ENCODE peak calls at places on chromosomes 2 and 18, in nine cellular contexts. W, O, Q, M, L, U, C, Y and B are unnamed samples.

GRCh38 chr2:100857915-100858314 is 38.0 kb downstream of the NPAS2 start:
- DNase-seq in U (peak), Y (no peak), Q (no peak), O (peak), C (no peak), M (peak), L (no peak), W (peak), B (no peak)

GRCh38 chr2:214069254-214069653 is 341.6 kb upstream of the VWC2L start:
- DNase-seq in Y (no peak), L (no peak), O (peak), M (peak), Q (no peak), U (peak), C (peak), W (peak), B (no peak)

GRCh38 chr2:153477641-153478288 is 797 bp downstream of the RPRM start:
- DNase-seq in Q (no peak), W (no peak), C (no peak), U (no peak), O (no peak), L (peak), Y (no peak), M (no peak), B (peak)

GRCh38 chr2:47653909-47654789 is 128.8 kb upstream of the MSH6 start:
- DNase-seq in M (no peak), W (peak), C (no peak), L (peak), O (no peak), U (no peak), Q (no peak), Y (peak), B (no peak)

GRCh38 chr2:182904844-182905243 is 38.4 kb upstream of the FRZB start:
- DNase-seq in Y (no peak), W (no peak), U (no peak), L (no peak), C (no peak), M (no peak), O (no peak), Q (no peak), B (no peak)

GRCh38 chr2:188765522-188765921 is 208.7 kb upstream of the COL3A1 start:
- DNase-seq in C (no peak), L (peak), O (peak), Q (no peak), U (peak), W (peak), Y (no peak), M (peak), B (no peak)

GRCh38 chr18:27239669-27240068 is 54.6 kb upstream of the CHST9 start:
- DNase-seq in U (no peak), Y (no peak), O (no peak), M (no peak), Q (no peak), L (no peak), W (no peak), C (no peak), B (no peak)

GRCh38 chr2:109123586-109124201 is 5.3 kb upstream of the SH3RF3 start:
- DNase-seq in W (no peak), L (no peak), U (no peak), M (no peak), Q (no peak), O (no peak), C (no peak), Y (peak), B (no peak)

GRCh38 chr18:71028285-71028762 is 739.5 kb downstream of the SOCS6 start:
- DNase-seq in Y (no peak), U (no peak), Q (no peak), C (no peak), L (no peak), M (no peak), O (no peak), W (no peak), B (no peak)

GRCh38 chr2:22912398-22912797 is 472.6 kb upstream of the KLHL29 start:
- DNase-seq in U (no peak), L (no peak), W (no peak), M (no peak), Y (no peak), O (no peak), Q (no peak), C (no peak), B (no peak)

GRCh38 chr18:63888473-63889190 is 1.1 kb downstream of the SERPINB2 start:
- DNase-seq in Y (no peak), L (no peak), M (no peak), O (peak), U (no peak), Q (no peak), W (no peak), C (no peak), B (no peak)

GRCh38 chr2:4782647-4783046 is 909.5 kb upstream of the SOX11 start:
- DNase-seq in U (no peak), C (no peak), O (no peak), L (no peak), M (no peak), W (no peak), Y (no peak), Q (no peak), B (no peak)

GRCh38 chr2:94876523-94876863 is 5.3 kb downstream of the TEKT4 start:
- DNase-seq in Q (no peak), M (no peak), W (no peak), L (no peak), C (no peak), Y (no peak), O (no peak), U (no peak), B (no peak)

GRCh38 chr2:143545643-143546275 is 416.5 kb downstream of the ARHGAP15 start:
- DNase-seq in M (no peak), Y (no peak), U (peak), L (no peak), Q (no peak), C (no peak), W (peak), O (peak), B (no peak)

GRCh38 chr18:54127759-54128378 is 96.6 kb downstream of the MBD2 start:
- DNase-seq in Q (no peak), L (peak), O (peak), C (peak), Y (no peak), W (peak), M (peak), U (no peak), B (peak)

GRCh38 chr2:63842149-63843061 is 709 bp downstream of the UGP2 start:
- DNase-seq in U (peak), L (peak), M (peak), W (peak), Q (no peak), C (no peak), O (peak), Y (peak), B (no peak)

GRCh38 chr2:29570539-29570938 is 350.8 kb downstream of the ALK start:
- DNase-seq in O (no peak), M (no peak), C (no peak), Y (no peak), L (no peak), W (no peak), Q (no peak), U (no peak), B (no peak)

GRCh38 chr2:138215958-138216357 is 251.7 kb downstream of the HNMT start:
- DNase-seq in Q (no peak), U (no peak), M (no peak), W (no peak), Y (no peak), O (no peak), L (no peak), C (no peak), B (no peak)

GRCh38 chr18:6052449-6052913 is 157.2 kb upstream of the TMEM200C start:
- DNase-seq in W (peak), C (no peak), U (no peak), O (no peak), M (no peak), Y (no peak), Q (no peak), L (no peak), B (no peak)

GRCh38 chr2:15944325-15945017 is 4.1 kb downstream of the MYCN start:
- DNase-seq in W (no peak), U (no peak), L (no peak), Q (no peak), M (no peak), O (no peak), C (no peak), Y (no peak), B (no peak)

GRCh38 chr2:15941970-15942710 is 1.8 kb downstream of the MYCN start:
- DNase-seq in W (no peak), Q (no peak), U (no peak), O (no peak), L (peak), M (peak), Y (no peak), C (peak), B (peak)

GRCh38 chr2:15942711-15943345 is 2.5 kb downstream of the MYCN start:
- DNase-seq in C (peak), O (no peak), M (no peak), L (peak), Y (no peak), U (no peak), Q (no peak), W (no peak), B (no peak)

GRCh38 chr2:15943914-15944313 is 3.6 kb downstream of the MYCN start:
- DNase-seq in C (no peak), O (no peak), M (peak), W (peak), U (no peak), L (no peak), Q (no peak), Y (no peak), B (no peak)

DNA sequence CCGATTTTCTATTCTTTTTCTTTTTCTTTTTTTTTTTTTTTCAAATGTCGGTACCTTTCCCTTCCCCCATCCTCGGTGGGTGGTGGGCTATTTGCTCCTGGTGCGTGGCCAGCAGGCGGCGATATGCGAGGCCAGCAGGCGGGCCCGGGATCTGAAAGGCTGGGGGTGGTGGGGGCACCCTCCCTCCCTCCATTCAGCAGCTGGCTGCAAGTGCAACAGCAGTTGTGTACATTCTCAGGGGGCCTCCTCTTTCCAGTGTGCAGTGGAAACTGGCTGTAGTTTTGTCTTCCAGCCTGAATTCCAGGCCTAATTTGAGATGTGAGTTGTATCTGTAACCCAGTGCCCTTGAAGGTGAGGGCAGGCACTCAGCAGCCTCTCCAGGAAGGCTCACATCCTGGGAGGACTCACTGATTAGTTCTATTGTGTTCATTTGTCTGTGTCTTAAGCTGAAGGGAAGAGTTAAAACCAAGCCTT is 3.1 kb downstream of the MYCN start:
- DNase-seq in W (no peak), Y (no peak), O (no peak), M (peak), C (peak), L (peak), Q (no peak), U (no peak), B (no peak)
- TF ChIP-seq CTCF in W (no peak), Y (peak), O (no peak), M (peak), C (peak), L (peak), Q (no peak), U (peak), B (no peak)

DNA sequence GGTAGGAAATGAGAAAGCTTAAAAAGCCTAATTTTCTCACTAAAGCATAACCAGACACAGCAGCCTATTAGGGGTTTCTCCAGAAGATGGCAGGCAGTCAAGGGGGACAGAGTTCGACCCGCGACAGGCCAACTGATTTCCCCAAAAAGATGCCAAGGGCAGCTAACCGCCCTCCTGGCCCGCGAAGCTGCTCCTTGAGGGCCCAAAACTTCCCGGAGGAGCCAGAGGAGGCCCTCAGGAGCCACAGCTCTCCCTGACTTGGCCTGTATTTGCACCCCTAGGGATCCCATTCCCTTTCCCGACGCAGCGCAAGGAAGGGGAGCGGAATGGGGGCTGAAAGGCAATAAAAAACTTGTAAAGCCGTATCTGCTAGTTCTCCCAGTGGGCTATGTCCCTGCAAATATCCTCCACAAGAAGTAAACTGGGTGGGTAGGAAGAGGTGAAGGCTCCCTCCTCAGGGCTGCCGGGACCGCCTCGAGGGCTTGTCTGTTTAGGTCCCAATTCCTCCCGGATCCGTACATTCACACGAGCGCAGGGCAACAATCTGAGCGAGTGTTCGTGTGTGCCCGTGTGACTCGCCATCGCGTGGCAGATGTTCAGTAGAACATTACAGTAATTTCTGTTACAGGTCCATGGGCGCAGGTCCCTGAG is 756 bp upstream of the NAGK start:
- DNase-seq in W (no peak), Q (no peak), L (peak), O (no peak), M (no peak), U (no peak), C (no peak), Y (no peak), B (peak)
- TF ChIP-seq CTCF in W (no peak), Q (no peak), L (no peak), O (no peak), M (no peak), U (no peak), C (peak), Y (no peak), B (peak)

DNA sequence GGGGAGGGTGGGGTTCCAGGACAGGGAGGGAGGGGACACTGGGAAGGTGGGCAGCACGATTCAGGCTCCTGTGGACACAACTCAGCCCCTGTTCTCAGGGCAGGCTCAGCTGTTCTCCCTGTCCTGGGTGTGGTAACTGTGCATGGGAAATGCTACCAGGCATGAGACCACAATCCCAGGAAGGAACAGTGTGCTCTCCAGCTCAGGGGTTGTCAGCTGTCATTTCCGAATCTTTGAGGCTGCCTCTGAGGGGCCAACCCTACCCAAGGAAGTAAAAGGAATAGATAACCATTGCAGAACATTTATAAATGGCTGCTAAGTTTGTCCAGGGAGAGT is 11.2 kb downstream of the LCT start:
- DNase-seq in L (peak), Y (no peak), Q (no peak), W (no peak), M (no peak), O (no peak), C (no peak), U (no peak), B (no peak)
- TF ChIP-seq CTCF in L (no peak), Y (no peak), Q (no peak), W (no peak), M (no peak), O (no peak), C (no peak), U (no peak), B (no peak)

DNA sequence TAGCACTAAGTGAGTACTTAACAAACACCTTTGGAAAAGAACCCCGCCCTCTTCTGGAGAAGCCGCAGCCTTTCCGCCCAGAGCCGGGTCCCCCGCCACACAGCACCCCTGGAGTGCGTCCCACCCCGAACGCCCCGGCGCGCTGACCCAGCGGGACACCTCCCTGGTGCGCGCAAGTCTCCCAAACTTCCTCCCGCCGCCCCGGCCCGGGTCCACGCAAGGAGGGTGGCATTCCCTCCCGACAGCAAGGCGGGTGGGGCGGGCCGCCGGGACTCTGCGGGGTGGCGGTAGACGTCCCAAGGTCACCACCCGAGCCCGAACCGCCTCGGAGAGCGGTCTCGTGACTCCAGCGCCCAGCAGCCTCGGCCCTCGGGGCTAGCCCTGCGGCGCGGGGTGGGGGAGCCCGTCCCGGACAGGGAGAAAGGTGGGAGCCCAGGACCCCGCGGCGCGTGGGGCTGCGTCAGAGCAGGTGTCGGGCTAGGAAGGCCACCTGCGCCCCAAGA is 598 bp downstream of the CCDC93 start:
- DNase-seq in C (peak), Q (peak), W (no peak), Y (peak), O (no peak), U (no peak), L (peak), M (peak), B (peak)
- TF ChIP-seq CTCF in C (no peak), Q (no peak), W (no peak), Y (no peak), O (no peak), U (no peak), L (no peak), M (no peak), B (no peak)

DNA sequence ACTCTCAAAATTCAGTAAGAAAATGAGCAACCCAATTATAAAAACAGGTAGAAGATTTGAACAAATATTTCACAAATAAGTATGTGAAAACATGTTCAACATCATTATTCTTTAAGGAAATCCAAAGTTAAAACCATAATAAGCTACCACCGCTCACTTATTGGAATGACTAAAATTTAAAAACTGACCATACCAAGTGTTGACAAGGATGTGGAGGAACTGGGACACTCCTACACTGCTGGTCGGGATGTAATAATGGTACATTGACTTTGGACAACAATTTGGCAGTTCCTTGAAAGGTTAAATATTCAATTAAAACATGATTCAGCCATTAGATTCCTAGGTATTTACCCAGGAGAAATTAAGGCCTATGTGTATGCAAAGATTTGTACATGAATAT is 336.5 kb downstream of the IRS1 start:
- DNase-seq in U (no peak), Y (no peak), M (no peak), C (no peak), O (no peak), Q (no peak), L (no peak), W (no peak), B (no peak)
- TF ChIP-seq CTCF in U (no peak), Y (no peak), M (no peak), C (no peak), O (no peak), Q (no peak), L (no peak), W (no peak), B (no peak)